ENCODE peak calls at places on chromosomes 5 and 9, in nine cellular contexts. K, P, W, R, O, X, A, F and L are unnamed samples.

GRCh38 chr9:126696091-126696763 is 82.5 kb downstream of the LMX1B start:
- DNase-seq in X (no peak), K (no peak), A (no peak), W (no peak), P (no peak), R (no peak), F (no peak), O (no peak), L (no peak)

GRCh38 chr9:130430232-130430631 is 14.5 kb upstream of the ASS1 start:
- DNase-seq in F (no peak), P (no peak), X (no peak), K (no peak), O (no peak), R (no peak), W (no peak), A (no peak), L (no peak)

GRCh38 chr5:10702040-10702629 is 58.9 kb downstream of the DAP start:
- DNase-seq in K (peak; percentile 99), W (no peak), F (peak; percentile 97), O (peak; percentile 27), X (peak; percentile 89), P (no peak), R (no peak), A (peak; percentile 97), L (peak; percentile 73)

GRCh38 chr9:72362118-72362531 is 2.9 kb downstream of the ZFAND5 start:
- DNase-seq in R (no peak), K (peak; percentile 52), O (peak; percentile 42), W (no peak), F (no peak), X (peak; percentile 61), A (peak; percentile 63), P (no peak), L (peak; percentile 29)

GRCh38 chr9:695252-695651 is 146.2 kb upstream of the DMRT1 start:
- DNase-seq in A (no peak), X (peak; percentile 5), K (no peak), R (no peak), W (no peak), O (no peak), P (no peak), F (no peak), L (no peak)

GRCh38 chr5:161409471-161409870 is 137.1 kb downstream of the GABRB2 start:
- DNase-seq in K (no peak), A (no peak), R (no peak), X (no peak), F (no peak), W (no peak), O (no peak), P (no peak), L (no peak)

GRCh38 chr9:124079176-124079925 is 67.8 kb downstream of the LHX2 start:
- DNase-seq in O (peak; percentile 34), A (peak; percentile 60), W (no peak), X (peak; percentile 80), F (peak; percentile 84), P (no peak), R (no peak), K (peak; percentile 66), L (peak; percentile 75)

GRCh38 chr5:127595484-127596368 is 53.2 kb upstream of the CTXN3 start:
- DNase-seq in K (no peak), F (no peak), P (no peak), X (no peak), W (no peak), O (no peak), A (no peak), R (no peak), L (no peak)

GRCh38 chr9:114718801-114719221 is 36.8 kb upstream of the TEX48 start:
- DNase-seq in W (no peak), P (no peak), O (no peak), F (no peak), R (peak; percentile 77), A (peak; percentile 20), X (no peak), K (no peak), L (no peak)

GRCh38 chr5:157607371-157608161 is 32.0 kb upstream of the ADAM19 start:
- DNase-seq in R (peak; percentile 48), X (peak; percentile 81), F (peak; percentile 25), P (no peak), A (peak; percentile 70), K (peak; percentile 92), O (no peak), W (no peak), L (peak; percentile 11)

GRCh38 chr5:13189532-13189931 is 755.0 kb downstream of the DNAH5 start:
- DNase-seq in F (no peak), P (no peak), X (no peak), R (no peak), K (no peak), W (no peak), A (no peak), O (no peak), L (no peak)

GRCh38 chr9:134852906-134853654 is 27.5 kb upstream of the FCN2 start:
- DNase-seq in K (no peak), O (no peak), F (no peak), P (no peak), X (no peak), A (no peak), W (no peak), R (no peak), L (no peak)

GRCh38 chr9:26326473-26327044 is 566.0 kb downstream of the CAAP1 start:
- DNase-seq in A (peak; percentile 70), P (no peak), K (peak; percentile 63), R (no peak), F (peak; percentile 84), X (peak; percentile 84), O (peak; percentile 64), W (peak; percentile 43), L (peak; percentile 42)

GRCh38 chr9:71106992-71107391 is 14.4 kb downstream of the TRPM3 start:
- DNase-seq in R (no peak), X (no peak), W (no peak), K (no peak), A (no peak), F (no peak), O (no peak), P (no peak), L (no peak)